ENCODE peak calls at places on chromosome 1, in nine cellular contexts. One of them, this sample, is unnamed.
A peak's percentile ranks its signal among the peaks of the same experiment; 100 is the strongest.

GRCh38 chr1:91891969-91892368 is 6.0 kb upstream of the TGFBR3 start:
- DNase-seq in HCT116: no peak
- DNase-seq in ecto neural progenitor cell: no peak
- DNase-seq in NCI-H226: no peak
- DNase-seq in CD8-positive, alpha-beta memory T cell: no peak
- DNase-seq in activated T-helper 1 cell treated with anti-CD3 and anti-CD28 coated beads, Interleukin-12 subunit alpha, Interleukin-12 subunit beta, Interleukin-2, Interleukin-4 antibody, amounts not matched to agents 30 ng/mL and 10 ng/mL and 1 ng/mL, durations not matched to agents 14 hours and 24 hours and 36 hours: no peak
- DNase-seq in H9: peak; percentile 41
- DNase-seq in body of pancreas: no peak
- DNase-seq in left colon: no peak
- DNase-seq in this sample: no peak

GRCh38 chr1:41357451-41358151 is 3.6 kb upstream of the FOXO6 start:
- DNase-seq in HCT116: no peak
- DNase-seq in ecto neural progenitor cell: peak; percentile 65
- DNase-seq in NCI-H226: no peak
- DNase-seq in CD8-positive, alpha-beta memory T cell: no peak
- DNase-seq in activated T-helper 1 cell treated with anti-CD3 and anti-CD28 coated beads, Interleukin-12 subunit alpha, Interleukin-12 subunit beta, Interleukin-2, Interleukin-4 antibody, amounts not matched to agents 30 ng/mL and 10 ng/mL and 1 ng/mL, durations not matched to agents 14 hours and 24 hours and 36 hours: no peak
- DNase-seq in H9: no peak
- DNase-seq in body of pancreas: no peak
- DNase-seq in left colon: no peak
- DNase-seq in this sample: no peak

GRCh38 chr1:22855668-22856606 is 116.7 kb downstream of the LACTBL1 start:
- DNase-seq in HCT116: no peak
- DNase-seq in ecto neural progenitor cell: no peak
- DNase-seq in NCI-H226: no peak
- DNase-seq in CD8-positive, alpha-beta memory T cell: no peak
- DNase-seq in activated T-helper 1 cell treated with anti-CD3 and anti-CD28 coated beads, Interleukin-12 subunit alpha, Interleukin-12 subunit beta, Interleukin-2, Interleukin-4 antibody, amounts not matched to agents 30 ng/mL and 10 ng/mL and 1 ng/mL, durations not matched to agents 14 hours and 24 hours and 36 hours: no peak
- DNase-seq in H9: no peak
- DNase-seq in body of pancreas: no peak
- DNase-seq in left colon: no peak
- DNase-seq in this sample: no peak

GRCh38 chr1:118335372-118335771 is 150.3 kb upstream of the SPAG17 start:
- DNase-seq in HCT116: no peak
- DNase-seq in ecto neural progenitor cell: no peak
- DNase-seq in NCI-H226: no peak
- DNase-seq in CD8-positive, alpha-beta memory T cell: no peak
- DNase-seq in activated T-helper 1 cell treated with anti-CD3 and anti-CD28 coated beads, Interleukin-12 subunit alpha, Interleukin-12 subunit beta, Interleukin-2, Interleukin-4 antibody, amounts not matched to agents 30 ng/mL and 10 ng/mL and 1 ng/mL, durations not matched to agents 14 hours and 24 hours and 36 hours: no peak
- DNase-seq in H9: no peak
- DNase-seq in body of pancreas: no peak
- DNase-seq in left colon: no peak
- DNase-seq in this sample: no peak

GRCh38 chr1:173356211-173356762 is 120.8 kb upstream of the PRDX6 start:
- DNase-seq in HCT116: no peak
- DNase-seq in ecto neural progenitor cell: no peak
- DNase-seq in NCI-H226: peak; percentile 60
- DNase-seq in CD8-positive, alpha-beta memory T cell: no peak
- DNase-seq in activated T-helper 1 cell treated with anti-CD3 and anti-CD28 coated beads, Interleukin-12 subunit alpha, Interleukin-12 subunit beta, Interleukin-2, Interleukin-4 antibody, amounts not matched to agents 30 ng/mL and 10 ng/mL and 1 ng/mL, durations not matched to agents 14 hours and 24 hours and 36 hours: no peak
- DNase-seq in H9: no peak
- DNase-seq in body of pancreas: no peak
- DNase-seq in left colon: no peak
- DNase-seq in this sample: no peak

GRCh38 chr1:188778578-188778977 is 1699.1 kb downstream of the BRINP3 start:
- DNase-seq in HCT116: no peak
- DNase-seq in ecto neural progenitor cell: no peak
- DNase-seq in NCI-H226: peak; percentile 18
- DNase-seq in CD8-positive, alpha-beta memory T cell: no peak
- DNase-seq in activated T-helper 1 cell treated with anti-CD3 and anti-CD28 coated beads, Interleukin-12 subunit alpha, Interleukin-12 subunit beta, Interleukin-2, Interleukin-4 antibody, amounts not matched to agents 30 ng/mL and 10 ng/mL and 1 ng/mL, durations not matched to agents 14 hours and 24 hours and 36 hours: no peak
- DNase-seq in H9: no peak
- DNase-seq in body of pancreas: no peak
- DNase-seq in left colon: no peak
- DNase-seq in this sample: no peak

GRCh38 chr1:163168053-163168452 is 34.7 kb downstream of the RGS5 start:
- DNase-seq in HCT116: peak; percentile 43
- DNase-seq in ecto neural progenitor cell: no peak
- DNase-seq in NCI-H226: peak; percentile 91
- DNase-seq in CD8-positive, alpha-beta memory T cell: no peak
- DNase-seq in activated T-helper 1 cell treated with anti-CD3 and anti-CD28 coated beads, Interleukin-12 subunit alpha, Interleukin-12 subunit beta, Interleukin-2, Interleukin-4 antibody, amounts not matched to agents 30 ng/mL and 10 ng/mL and 1 ng/mL, durations not matched to agents 14 hours and 24 hours and 36 hours: no peak
- DNase-seq in H9: no peak
- DNase-seq in body of pancreas: peak; percentile 38
- DNase-seq in left colon: no peak
- DNase-seq in this sample: no peak

GRCh38 chr1:204286841-204287387 is 72.8 kb downstream of the PLEKHA6 start:
- DNase-seq in HCT116: no peak
- DNase-seq in ecto neural progenitor cell: no peak
- DNase-seq in NCI-H226: no peak
- DNase-seq in CD8-positive, alpha-beta memory T cell: peak; percentile 53
- DNase-seq in activated T-helper 1 cell treated with anti-CD3 and anti-CD28 coated beads, Interleukin-12 subunit alpha, Interleukin-12 subunit beta, Interleukin-2, Interleukin-4 antibody, amounts not matched to agents 30 ng/mL and 10 ng/mL and 1 ng/mL, durations not matched to agents 14 hours and 24 hours and 36 hours: no peak
- DNase-seq in H9: no peak
- DNase-seq in body of pancreas: peak; percentile 83
- DNase-seq in left colon: no peak
- DNase-seq in this sample: peak; percentile 94

GRCh38 chr1:182598296-182598695 is 5.9 kb downstream of the RGS16 start:
- DNase-seq in HCT116: no peak
- DNase-seq in ecto neural progenitor cell: no peak
- DNase-seq in NCI-H226: no peak
- DNase-seq in CD8-positive, alpha-beta memory T cell: no peak
- DNase-seq in activated T-helper 1 cell treated with anti-CD3 and anti-CD28 coated beads, Interleukin-12 subunit alpha, Interleukin-12 subunit beta, Interleukin-2, Interleukin-4 antibody, amounts not matched to agents 30 ng/mL and 10 ng/mL and 1 ng/mL, durations not matched to agents 14 hours and 24 hours and 36 hours: no peak
- DNase-seq in H9: no peak
- DNase-seq in body of pancreas: no peak
- DNase-seq in left colon: no peak
- DNase-seq in this sample: no peak

GRCh38 chr1:184036517-184036949 is 995 bp downstream of the COLGALT2 start:
- DNase-seq in HCT116: no peak
- DNase-seq in ecto neural progenitor cell: peak; percentile 70
- DNase-seq in NCI-H226: no peak
- DNase-seq in CD8-positive, alpha-beta memory T cell: peak; percentile 51
- DNase-seq in activated T-helper 1 cell treated with anti-CD3 and anti-CD28 coated beads, Interleukin-12 subunit alpha, Interleukin-12 subunit beta, Interleukin-2, Interleukin-4 antibody, amounts not matched to agents 30 ng/mL and 10 ng/mL and 1 ng/mL, durations not matched to agents 14 hours and 24 hours and 36 hours: no peak
- DNase-seq in H9: peak; percentile 71
- DNase-seq in body of pancreas: peak; percentile 75
- DNase-seq in left colon: peak; percentile 15
- DNase-seq in this sample: no peak

GRCh38 chr1:87212431-87213125 is 116.1 kb upstream of the LMO4 start:
- DNase-seq in HCT116: no peak
- DNase-seq in ecto neural progenitor cell: no peak
- DNase-seq in NCI-H226: no peak
- DNase-seq in CD8-positive, alpha-beta memory T cell: no peak
- DNase-seq in activated T-helper 1 cell treated with anti-CD3 and anti-CD28 coated beads, Interleukin-12 subunit alpha, Interleukin-12 subunit beta, Interleukin-2, Interleukin-4 antibody, amounts not matched to agents 30 ng/mL and 10 ng/mL and 1 ng/mL, durations not matched to agents 14 hours and 24 hours and 36 hours: no peak
- DNase-seq in H9: no peak
- DNase-seq in body of pancreas: no peak
- DNase-seq in left colon: no peak
- DNase-seq in this sample: no peak

This sample was measured in HL-60.